ENCODE peak calls at places on chromosomes 2 and 18, in seven cellular contexts. H, Z, D, L, V, A and T are unnamed samples.

GRCh38 chr2:231672617-231673347 is 35.5 kb upstream of the PTMA start:
- DNase-seq in L (peak), A (no peak), Z (peak), H (no peak), V (no peak), D (no peak), T (peak)

GRCh38 chr18:12703714-12704113 is 872 bp downstream of the PSMG2 start:
- DNase-seq in L (no peak), V (no peak), A (no peak), H (no peak), Z (no peak), D (peak), T (peak)

GRCh38 chr2:74560591-74560990 is 6.1 kb downstream of the DOK1 start:
- DNase-seq in L (no peak), Z (no peak), V (no peak), A (no peak), D (peak), H (no peak), T (no peak)

GRCh38 chr2:174787485-174788205 is 23.4 kb upstream of the CHRNA1 start:
- DNase-seq in D (peak), L (no peak), Z (no peak), A (no peak), V (no peak), H (no peak), T (peak)

GRCh38 chr18:32048507-32049091 is 30.0 kb downstream of the RNF125 start:
- DNase-seq in V (no peak), L (peak), Z (no peak), A (peak), H (no peak), D (peak), T (peak)

GRCh38 chr2:168740360-168740759 is 62.1 kb upstream of the NOSTRIN start:
- DNase-seq in A (no peak), L (no peak), Z (no peak), H (no peak), V (no peak), D (peak), T (no peak)

GRCh38 chr2:215914067-215914776 is 99.1 kb downstream of the MREG start:
- DNase-seq in A (no peak), Z (no peak), D (no peak), H (no peak), L (no peak), V (no peak), T (no peak)

GRCh38 chr2:128754246-128754724 is 435.6 kb upstream of the HS6ST1 start:
- DNase-seq in D (no peak), A (no peak), H (no peak), Z (peak), V (no peak), L (no peak), T (no peak)

GRCh38 chr2:241228081-241228859 is 39.8 kb downstream of the ANO7 start:
- DNase-seq in Z (no peak), L (no peak), A (no peak), H (no peak), V (no peak), D (no peak), T (peak)

GRCh38 chr2:2291500-2292260 is 39.4 kb downstream of the MYT1L start:
- DNase-seq in H (peak), L (no peak), D (peak), Z (peak), A (no peak), V (no peak), T (no peak)

GRCh38 chr2:145066795-145067194 is 546.9 kb upstream of the ZEB2 start:
- DNase-seq in A (no peak), H (no peak), Z (no peak), L (no peak), D (no peak), V (no peak), T (peak)

GRCh38 chr2:210162466-210163124 is 8.6 kb downstream of the KANSL1L start:
- DNase-seq in H (no peak), Z (no peak), V (no peak), A (no peak), D (no peak), L (no peak), T (no peak)

GRCh38 chr18:63757541-63757940 is 17.7 kb upstream of the SERPINB7 start:
- DNase-seq in H (no peak), V (no peak), Z (no peak), A (no peak), D (no peak), L (no peak), T (peak)